ENCODE peak calls at places on chromosomes 11 and 22, in four cellular contexts. C is substantia nigra; U is dorsolateral prefrontal cortex; M is naive thymus-derived CD4-positive, alpha-beta T cell. S is an unnamed sample.
A peak's percentile ranks its signal among the peaks of the same experiment; 100 is the strongest.

GRCh38 chr11:65381721-65382035 is 768 bp downstream of the SLC25A45 start:
- DNase-seq in C (no peak), U (no peak), M (no peak), S (no peak)

GRCh38 chr22:47198801-47199251 is 436.4 kb downstream of the TBC1D22A start:
- DNase-seq in C (no peak), U (no peak), M (no peak), S (no peak)

GRCh38 chr11:48005133-48005532 is 24.8 kb downstream of the PTPRJ start:
- DNase-seq in C (no peak), U (no peak), M (peak; percentile 48), S (peak; percentile 50)

GRCh38 chr22:50306753-50307749 is at the start of gene PLXNB2:
- DNase-seq in C (peak; percentile 33), U (peak; percentile 80), M (no peak), S (peak; percentile 18)

GRCh38 chr22:27133951-27134664 is 476.7 kb downstream of the MIAT start:
- DNase-seq in C (no peak), U (no peak), M (no peak), S (no peak)

GRCh38 chr11:67303989-67304411 is 670 bp downstream of the SSH3 start:
- DNase-seq in C (no peak), U (no peak), M (peak; percentile 20), S (no peak)

GRCh38 chr11:33942954-33943353 is 51.1 kb upstream of the LMO2 start:
- DNase-seq in C (no peak), U (no peak), M (no peak), S (no peak)

GRCh38 chr11:43327987-43328386 is 16.2 kb downstream of the API5 start:
- DNase-seq in C (no peak), U (no peak), M (no peak), S (no peak)

GRCh38 chr11:119728226-119728626 is 774 bp downstream of the NECTIN1 start:
- DNase-seq in C (no peak), U (no peak), M (no peak), S (peak; percentile 14)

GRCh38 chr11:11860103-11860979 is 18.6 kb downstream of the USP47 start:
- DNase-seq in C (no peak), U (no peak), M (no peak), S (no peak)
- H3K27ac ChIP-seq in C (no peak overlapping the region), U (no peak overlapping the region), M (no peak overlapping the region), S (no peak overlapping the region)

GRCh38 chr11:61971177-61972111 is 4.0 kb upstream of the FTH1 start:
- DNase-seq in C (peak; percentile 94), U (peak; percentile 93), M (peak; percentile 36), S (peak; percentile 33)

GRCh38 chr11:61967924-61968757 is 707 bp upstream of the FTH1 start:
- DNase-seq in C (no peak), U (no peak), M (peak; percentile 46), S (peak; percentile 26)

GRCh38 chr11:61969391-61969758 is 1.9 kb upstream of the FTH1 start:
- DNase-seq in C (no peak), U (no peak), M (no peak), S (no peak)

GRCh38 chr11:61968758-61969390 is 1.4 kb upstream of the FTH1 start:
- DNase-seq in C (no peak), U (no peak), M (no peak), S (no peak)

DNA sequence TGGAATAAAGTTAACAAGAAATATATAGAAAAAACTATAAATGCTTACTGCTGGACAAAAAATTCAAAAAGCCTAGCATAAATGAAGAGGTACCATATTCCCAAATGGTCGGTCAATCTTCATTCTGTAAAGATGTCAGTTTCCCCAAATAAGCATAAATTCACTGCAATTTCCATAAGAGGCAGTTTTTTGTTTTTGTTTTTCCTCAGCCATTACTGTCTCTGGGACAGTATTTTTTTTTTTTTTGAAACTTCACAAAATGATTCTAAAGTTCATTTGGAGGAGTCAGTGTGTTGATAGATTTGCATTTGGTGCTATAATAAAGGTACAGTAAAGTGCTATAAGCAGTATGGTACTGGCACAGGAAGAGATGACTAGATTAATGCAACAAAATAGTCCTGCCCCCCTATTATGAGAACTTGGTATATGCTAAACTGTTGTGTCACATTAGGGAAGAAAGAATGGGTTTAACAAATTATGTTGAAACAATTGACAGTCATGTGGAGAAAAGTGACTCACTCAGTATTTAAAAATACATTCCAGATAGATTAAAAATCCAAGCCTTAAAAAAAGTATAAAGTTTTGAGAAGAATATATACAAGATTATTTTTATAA is 2.5 kb upstream of the FTH1 start:
- DNase-seq in C (no peak), U (no peak), M (no peak), S (no peak)
- H3K27ac ChIP-seq in C (peak overlapping the region; percentile 96), U (peak overlapping the region; percentile 100), M (peak overlapping the region; percentile 30), S (no peak overlapping the region)

GRCh38 chr11:111793863-111794262 is 27.7 kb upstream of the PPP2R1B start:
- DNase-seq in C (no peak), U (no peak), M (no peak), S (no peak)
- H3K27ac ChIP-seq in C (no peak overlapping the region), U (no peak overlapping the region), M (no peak overlapping the region), S (no peak overlapping the region)

DNA sequence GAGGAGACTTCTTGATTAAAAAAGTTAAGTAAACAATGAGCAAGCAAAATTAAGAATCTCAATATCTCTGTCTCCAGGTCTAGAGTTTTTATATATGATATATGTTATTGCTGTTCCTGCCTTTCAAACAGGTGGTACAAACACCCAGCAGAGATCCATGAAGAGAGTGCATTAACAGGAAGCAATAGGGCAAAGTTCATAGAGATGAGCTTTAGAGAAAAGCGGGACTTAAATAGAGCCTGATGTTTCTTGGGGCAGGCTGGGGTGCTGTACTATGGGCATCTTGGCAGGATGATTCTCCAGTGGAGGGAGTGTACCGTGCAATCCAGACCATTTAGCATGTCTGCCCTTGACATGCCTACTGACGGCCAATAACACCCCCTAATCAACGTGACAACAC is 6.8 kb downstream of the MAPK1 start:
- DNase-seq in C (no peak), U (no peak), M (no peak), S (no peak)
- H3K27ac ChIP-seq in C (no peak overlapping the region), U (no peak overlapping the region), M (no peak overlapping the region), S (no peak overlapping the region)

DNA sequence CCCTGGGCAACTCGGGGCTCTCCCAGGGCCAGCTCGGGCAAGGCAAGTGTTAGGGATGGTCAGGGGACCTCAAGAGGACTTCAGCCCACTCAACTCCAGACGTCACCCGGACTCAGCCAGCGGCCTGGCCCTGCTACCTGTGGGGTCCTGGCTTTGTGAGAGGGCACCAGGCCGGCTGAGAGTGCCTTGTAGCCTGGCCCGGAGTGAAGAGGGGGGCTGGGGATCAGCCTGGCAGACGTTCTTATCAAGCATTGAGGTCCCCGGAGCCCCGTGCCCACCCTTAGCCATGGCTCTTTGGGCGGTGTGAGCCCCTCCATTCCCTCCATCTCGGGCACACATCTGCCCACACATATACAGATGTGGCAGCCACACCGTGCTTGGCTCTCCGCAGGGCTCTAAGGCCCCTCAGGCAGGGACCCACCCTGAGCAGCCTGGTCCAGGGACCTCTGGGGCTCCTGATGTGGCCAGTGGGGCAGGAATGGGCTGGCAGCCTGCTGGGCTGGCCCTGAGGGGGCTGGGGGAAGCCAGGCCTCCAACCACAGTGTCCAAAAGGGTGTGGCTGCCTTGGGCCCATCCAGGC is 15.3 kb downstream of the LSP1 start:
- DNase-seq in C (no peak), U (no peak), M (no peak), S (no peak)
- H3K27ac ChIP-seq in C (no peak overlapping the region), U (no peak overlapping the region), M (no peak overlapping the region), S (no peak overlapping the region)

GRCh38 chr11:122099345-122100045 is 16.5 kb downstream of the BLID start:
- DNase-seq in C (no peak), U (no peak), M (no peak), S (no peak)

GRCh38 chr11:122100222-122101080 is 15.6 kb downstream of the BLID start:
- DNase-seq in C (peak; percentile 28), U (peak; percentile 72), M (no peak), S (no peak)

GRCh38 chr11:122095950-122096942 is 19.8 kb downstream of the BLID start:
- DNase-seq in C (no peak), U (no peak), M (no peak), S (no peak)

GRCh38 chr11:122098223-122098980 is 17.6 kb downstream of the BLID start:
- DNase-seq in C (no peak), U (no peak), M (no peak), S (no peak)

DNA sequence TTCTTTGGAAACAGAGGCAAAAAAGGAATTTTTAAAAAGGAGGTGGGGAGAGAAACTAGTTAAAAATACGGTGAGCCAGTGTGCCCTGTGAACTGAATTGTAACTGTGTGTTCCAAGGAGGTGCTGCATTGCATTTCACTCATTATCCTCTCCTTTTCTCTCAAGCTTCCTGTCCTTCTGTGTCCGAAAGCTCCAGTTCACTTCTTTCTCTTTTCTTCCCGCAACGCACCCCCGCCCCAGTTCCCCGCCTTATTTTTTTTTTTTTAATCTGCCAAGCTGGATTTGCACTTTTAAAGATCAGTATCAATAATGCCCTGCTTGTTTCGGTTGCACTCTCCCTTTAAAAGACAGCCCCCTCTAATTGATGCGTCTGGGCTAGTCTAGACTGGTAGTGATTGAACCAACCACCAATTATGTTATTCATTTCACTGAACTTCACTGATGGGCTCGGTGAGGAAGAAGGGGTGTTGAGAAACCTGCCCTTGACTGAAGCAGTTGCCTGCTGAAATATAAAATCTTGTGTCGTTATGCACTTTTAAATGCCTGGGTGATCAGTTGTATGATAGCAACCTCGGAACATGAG is 18.5 kb downstream of the BLID start:
- DNase-seq in C (no peak), U (no peak), M (no peak), S (no peak)
- H3K27ac ChIP-seq in C (peak overlapping the region; percentile 70), U (peak overlapping the region; percentile 98), M (no peak overlapping the region), S (no peak overlapping the region)

GRCh38 chr11:126137146-126137545 is 74.3 kb downstream of the RPUSD4 start:
- DNase-seq in C (no peak), U (no peak), M (no peak), S (no peak)

GRCh38 chr11:126140932-126141291 is 70.5 kb downstream of the RPUSD4 start:
- DNase-seq in C (no peak), U (no peak), M (no peak), S (no peak)

GRCh38 chr11:126140106-126140931 is 71.1 kb downstream of the RPUSD4 start:
- DNase-seq in C (no peak), U (no peak), M (no peak), S (no peak)

GRCh38 chr11:126138636-126139540 is 72.6 kb downstream of the RPUSD4 start:
- DNase-seq in C (no peak), U (no peak), M (no peak), S (no peak)

DNA sequence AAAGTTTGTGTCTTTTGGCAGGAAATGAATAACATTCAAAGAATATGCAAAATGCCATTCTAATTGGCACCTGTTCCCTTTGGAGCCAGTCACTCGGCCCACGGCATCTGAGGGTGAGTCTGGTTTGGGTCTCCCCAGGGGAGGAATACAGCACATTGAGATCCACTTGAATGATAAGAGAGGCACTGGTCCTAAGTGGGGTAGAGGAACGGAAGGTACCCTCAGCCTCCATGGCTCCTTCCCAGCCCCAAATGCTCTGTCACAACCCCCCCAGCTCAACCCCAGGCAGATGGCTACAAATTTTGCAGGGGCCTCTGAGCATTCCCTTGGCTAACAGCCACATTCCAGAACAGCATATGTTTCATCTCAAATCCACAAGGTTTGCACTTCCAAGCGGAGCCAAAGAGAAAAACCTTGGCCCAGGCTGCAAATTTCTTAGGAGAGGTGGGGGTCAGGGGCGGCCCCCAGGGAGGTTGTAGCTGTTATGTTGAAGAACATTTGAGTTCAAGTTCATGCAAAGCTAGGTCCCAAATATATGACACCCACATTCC is 71.8 kb downstream of the RPUSD4 start:
- DNase-seq in C (no peak), U (no peak), M (no peak), S (no peak)
- H3K27ac ChIP-seq in C (no peak overlapping the region), U (no peak overlapping the region), M (no peak overlapping the region), S (no peak overlapping the region)

DNA sequence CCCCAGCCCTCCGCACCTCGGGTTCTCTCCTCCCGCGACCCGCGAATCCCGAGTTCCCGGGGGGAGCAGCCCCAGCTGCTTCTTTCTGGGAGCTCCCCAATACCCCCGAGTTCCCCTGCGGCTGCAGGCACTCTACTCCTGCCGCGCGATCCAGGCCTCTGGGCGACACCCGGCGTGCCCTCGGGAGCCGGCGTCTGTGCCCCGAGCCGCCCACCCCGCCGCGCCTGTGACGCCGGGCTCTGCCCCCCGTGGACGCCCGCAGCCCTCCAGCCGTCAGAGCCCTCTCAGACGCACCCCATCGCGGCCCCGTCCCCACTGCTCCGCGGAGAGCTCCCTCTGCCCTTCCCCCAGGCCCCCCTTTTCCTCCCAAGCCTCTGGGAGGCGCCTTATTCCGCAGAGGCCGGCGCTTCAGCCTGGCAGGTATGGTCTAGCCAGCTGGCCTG is 422 bp downstream of the GLB1L2 start:
- DNase-seq in C (no peak), U (no peak), M (no peak), S (no peak)
- H3K27ac ChIP-seq in C (no peak overlapping the region), U (no peak overlapping the region), M (no peak overlapping the region), S (peak overlapping the region; percentile 19)